ENCODE peak calls at places on chromosomes 4 and X, in six cellular contexts. Y, S, R, I, K and G are unnamed samples.

GRCh38 chr4:139767585-139767984 is 102.0 kb downstream of the MGST2 start:
- DNase-seq in Y (no peak), S (no peak), R (no peak), I (no peak), K (no peak), G (no peak)

GRCh38 chr4:7861440-7861881 is 78.2 kb downstream of the AFAP1 start:
- DNase-seq in Y (no peak), S (no peak), R (no peak), I (no peak), K (no peak), G (peak; percentile 93)

GRCh38 chr4:3709846-3710441 is 56.2 kb upstream of the ADRA2C start:
- DNase-seq in Y (no peak), S (no peak), R (no peak), I (no peak), K (no peak), G (no peak)

GRCh38 chr4:139017861-139018260 is 2.3 kb downstream of the NOCT start:
- DNase-seq in Y (no peak), S (no peak), R (no peak), I (no peak), K (no peak), G (no peak)

GRCh38 chr4:124694306-124694705 is 18.2 kb downstream of the ANKRD50 start:
- DNase-seq in Y (no peak), S (no peak), R (no peak), I (no peak), K (no peak), G (no peak)

GRCh38 chr4:25827373-25827772 is 35.4 kb downstream of the SEL1L3 start:
- DNase-seq in Y (no peak), S (no peak), R (no peak), I (no peak), K (no peak), G (no peak)

GRCh38 chr4:56648245-56649151 is 32.6 kb downstream of the HOPX start:
- DNase-seq in Y (no peak), S (no peak), R (no peak), I (no peak), K (no peak), G (no peak)

GRCh38 chr4:168550071-168550766 is 53.4 kb downstream of the PALLD start:
- DNase-seq in Y (no peak), S (no peak), R (no peak), I (no peak), K (no peak), G (peak; percentile 83)

GRCh38 chr4:17494258-17494657 is 17.6 kb downstream of the QDPR start:
- DNase-seq in Y (no peak), S (no peak), R (no peak), I (no peak), K (no peak), G (peak; percentile 19)

GRCh38 chr4:145904413-145905177 is 34.0 kb downstream of the ZNF827 start:
- DNase-seq in Y (no peak), S (no peak), R (no peak), I (no peak), K (no peak), G (no peak)

GRCh38 chrX:28498658-28499057 is 88.6 kb upstream of the IL1RAPL1 start:
- DNase-seq in Y (no peak), S (no peak), R (no peak), I (peak; percentile 85), K (no peak), G (no peak)

GRCh38 chr4:2482192-2482591 is 13.3 kb downstream of the RNF4 start:
- DNase-seq in Y (no peak), S (no peak), R (no peak), I (no peak), K (no peak), G (no peak)

GRCh38 chrX:23803931-23804381 is 21.0 kb downstream of the SAT1 start:
- DNase-seq in Y (no peak), S (no peak), R (no peak), I (no peak), K (no peak), G (no peak)

GRCh38 chrX:10974920-10975319 is 136.2 kb upstream of the HCCS start:
- DNase-seq in Y (no peak), S (no peak), R (no peak), I (no peak), K (no peak), G (no peak)

GRCh38 chr4:160233141-160233540 is 1130.3 kb downstream of the RAPGEF2 start:
- DNase-seq in Y (no peak), S (no peak), R (no peak), I (no peak), K (no peak), G (no peak)

GRCh38 chr4:160481696-160482330 is 1378.9 kb downstream of the RAPGEF2 start:
- DNase-seq in Y (no peak), S (no peak), R (no peak), I (no peak), K (no peak), G (no peak)